ENCODE peak calls at places on chromosomes 1 and 21, in six cellular contexts. D, W, U, Z, A and J are unnamed samples.

GRCh38 chr1:147840909-147841308 is 61.7 kb upstream of the GJA8 start:
- DNase-seq in D (no peak), W (no peak), U (no peak), Z (peak), A (no peak), J (peak)

GRCh38 chr21:46055863-46056281 is 42.0 kb upstream of the COL6A2 start:
- DNase-seq in D (peak), W (no peak), U (no peak), Z (peak), A (no peak), J (no peak)

GRCh38 chr1:24199291-24199900 is 12.3 kb upstream of the IFNLR1 start:
- DNase-seq in D (peak), W (peak), U (no peak), Z (peak), A (peak), J (peak)

GRCh38 chr1:204673909-204674701 is 11.4 kb downstream of the LRRN2 start:
- DNase-seq in D (no peak), W (no peak), U (no peak), Z (no peak), A (no peak), J (no peak)

GRCh38 chr1:55284856-55285255 is 69.7 kb upstream of the USP24 start:
- DNase-seq in D (peak), W (peak), U (no peak), Z (peak), A (no peak), J (peak)

GRCh38 chr1:232529747-232530146 is 100.2 kb downstream of the SIPA1L2 start:
- DNase-seq in D (no peak), W (no peak), U (no peak), Z (peak), A (no peak), J (no peak)

GRCh38 chr1:13732971-13733667 is 33.1 kb downstream of the PRDM2 start:
- DNase-seq in D (no peak), W (no peak), U (no peak), Z (no peak), A (no peak), J (no peak)

GRCh38 chr1:90187186-90187585 is 192.3 kb downstream of the ZNF326 start:
- DNase-seq in D (no peak), W (no peak), U (no peak), Z (no peak), A (no peak), J (no peak)

GRCh38 chr1:180177931-180178330 is 23.3 kb downstream of the QSOX1 start:
- DNase-seq in D (no peak), W (no peak), U (no peak), Z (no peak), A (no peak), J (no peak)

GRCh38 chr1:51316113-51316763 is 14.1 kb downstream of the TTC39A start:
- DNase-seq in D (no peak), W (no peak), U (no peak), Z (no peak), A (no peak), J (no peak)

GRCh38 chr21:46371204-46372013 is 47.5 kb downstream of the PCNT start:
- DNase-seq in D (no peak), W (no peak), U (peak), Z (no peak), A (no peak), J (no peak)

GRCh38 chr1:84721152-84721551 is 30.9 kb upstream of the SSX2IP start:
- DNase-seq in D (no peak), W (no peak), U (no peak), Z (peak), A (no peak), J (peak)

GRCh38 chr1:178683304-178683703 is 41.7 kb upstream of the RALGPS2 start:
- DNase-seq in D (no peak), W (no peak), U (no peak), Z (no peak), A (no peak), J (no peak)

GRCh38 chr1:147919881-147920280 is 8.3 kb upstream of the GPR89B start:
- DNase-seq in D (no peak), W (no peak), U (no peak), Z (peak), A (no peak), J (no peak)

GRCh38 chr1:30087465-30087864 is 635.9 kb downstream of the MATN1 start:
- DNase-seq in D (no peak), W (no peak), U (no peak), Z (no peak), A (no peak), J (no peak)

GRCh38 chr1:160357286-160358002 is 9.4 kb upstream of the NHLH1 start:
- DNase-seq in D (no peak), W (no peak), U (no peak), Z (no peak), A (no peak), J (peak)

GRCh38 chr1:169890761-169891538 is 2.7 kb downstream of the SCYL3 start:
- DNase-seq in D (no peak), W (no peak), U (no peak), Z (no peak), A (no peak), J (no peak)

GRCh38 chr1:230964896-230965295 is 13.8 kb downstream of the TTC13 start:
- DNase-seq in D (no peak), W (no peak), U (no peak), Z (no peak), A (no peak), J (no peak)

GRCh38 chr1:235758931-235759330 is 107.8 kb downstream of the LYST start:
- DNase-seq in D (no peak), W (peak), U (no peak), Z (no peak), A (no peak), J (no peak)

GRCh38 chr1:8903908-8904650 is 25.6 kb upstream of the ENO1 start:
- DNase-seq in D (peak), W (peak), U (no peak), Z (peak), A (no peak), J (peak)

DNA sequence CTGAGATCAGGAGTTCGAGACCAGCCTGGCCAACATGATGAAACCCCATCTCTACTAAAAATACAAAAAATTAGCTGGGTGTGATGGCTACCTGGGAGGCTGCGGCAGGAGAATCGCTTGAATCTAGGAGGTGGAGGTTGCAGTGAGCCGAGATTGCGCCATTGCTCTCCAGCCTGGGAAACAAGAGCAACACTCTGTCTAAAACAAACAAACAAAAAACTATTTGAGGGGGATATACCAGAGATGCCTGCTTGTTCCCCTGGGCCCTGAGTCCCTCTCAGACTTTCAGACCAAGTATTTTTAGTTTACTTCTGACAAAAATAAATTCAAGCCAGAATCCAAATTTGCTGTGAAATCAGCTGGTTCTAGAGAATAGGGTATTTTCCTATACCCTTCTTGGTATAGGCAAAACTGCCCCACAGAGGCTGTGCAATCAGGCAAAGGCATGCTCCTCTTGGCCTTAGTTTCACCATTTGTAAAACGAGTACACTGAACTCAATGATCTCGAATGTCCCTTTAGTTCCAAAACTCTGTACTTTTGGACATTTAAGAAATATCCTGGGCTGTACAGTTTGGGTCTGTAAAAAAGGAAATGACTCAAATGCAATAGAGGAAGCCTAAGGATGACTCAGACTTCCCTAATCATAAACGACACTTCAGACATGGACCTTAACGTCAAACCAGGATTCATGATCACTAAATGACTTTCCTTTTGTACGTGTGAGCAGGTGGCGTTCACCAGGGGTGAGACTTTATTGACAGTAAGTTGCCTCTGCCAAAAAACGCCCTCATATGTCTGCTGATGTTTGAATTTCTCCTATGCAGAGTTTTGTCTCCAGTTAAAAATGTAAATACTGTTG is 16.1 kb downstream of the ENSA start:
- DNase-seq in D (no peak), W (peak), U (peak), Z (peak), A (no peak), J (peak)
- H3K4me3 ChIP-seq in D (no peak), W (no peak), U (no peak), Z (peak), A (peak), J (peak)

DNA sequence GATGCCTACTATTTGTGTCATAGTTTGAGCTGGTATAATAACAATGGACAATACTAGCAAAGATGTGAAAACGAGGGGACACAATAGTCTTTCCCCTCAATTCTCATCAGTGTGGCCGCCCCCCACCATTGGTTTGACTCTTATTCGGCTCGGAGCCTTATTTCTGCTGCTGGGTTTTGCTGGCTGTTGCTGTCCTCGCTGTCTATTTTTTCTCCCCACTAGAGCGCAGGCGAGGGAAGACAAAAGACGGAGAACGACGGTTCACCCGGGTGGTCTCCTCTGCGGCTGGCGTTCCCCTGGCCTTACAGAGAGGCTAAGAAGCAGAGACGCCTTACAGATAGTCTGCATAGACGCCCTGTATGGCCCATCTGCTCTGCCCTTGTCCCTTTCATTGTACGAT is 19.4 kb downstream of the CLIC6 start:
- DNase-seq in D (no peak), W (no peak), U (no peak), Z (no peak), A (no peak), J (no peak)
- TF ChIP-seq CTCF in D (no peak), W (no peak), U (peak), Z (no peak), A (no peak), J (peak)

GRCh38 chr1:202158810-202159533 is 1.4 kb downstream of the PTPN7 start:
- DNase-seq in D (no peak), W (no peak), U (peak), Z (no peak), A (no peak), J (no peak)
- H3K4me3 ChIP-seq in D (no peak), W (peak), U (peak), Z (no peak), A (no peak), J (no peak)

DNA sequence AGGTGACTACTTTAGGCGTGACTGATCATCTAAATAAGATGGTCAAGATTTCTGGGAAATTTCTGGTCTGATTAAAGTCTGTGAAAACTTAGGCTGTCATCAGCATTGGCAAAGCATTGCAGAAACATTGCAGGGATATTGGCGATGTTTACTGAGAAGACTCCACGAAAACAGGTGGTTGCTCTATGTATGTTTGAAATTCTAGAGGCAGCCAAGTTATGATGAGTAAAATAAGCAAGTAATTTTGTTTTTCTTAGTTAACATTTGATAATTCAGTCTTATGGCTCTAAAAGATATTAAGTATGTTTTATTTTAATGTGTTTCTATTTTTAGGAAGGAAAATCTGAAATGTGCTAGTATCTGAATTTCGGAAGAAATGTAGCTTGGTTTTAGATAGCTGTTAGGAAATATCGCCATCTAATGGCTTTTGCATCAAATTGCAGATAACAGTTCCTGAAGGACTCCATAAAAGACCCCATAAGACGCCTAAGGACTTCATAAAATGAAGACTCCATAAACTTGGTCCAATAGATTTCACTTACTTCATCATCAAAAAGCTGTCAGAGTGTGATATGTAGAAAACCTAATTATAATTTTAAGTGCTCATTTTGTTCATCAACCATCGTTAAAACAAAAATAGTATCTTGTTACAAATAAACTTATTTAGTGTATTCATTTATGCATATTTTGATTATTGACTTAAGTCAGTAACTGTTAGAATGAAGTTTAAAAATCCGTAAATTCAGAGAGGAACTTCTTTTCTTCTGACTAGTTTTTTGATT is 344.6 kb downstream of the RYR2 start:
- DNase-seq in D (no peak), W (no peak), U (no peak), Z (peak), A (no peak), J (peak)
- TF ChIP-seq CTCF in D (peak), W (peak), U (peak), Z (peak), A (peak), J (peak)

DNA sequence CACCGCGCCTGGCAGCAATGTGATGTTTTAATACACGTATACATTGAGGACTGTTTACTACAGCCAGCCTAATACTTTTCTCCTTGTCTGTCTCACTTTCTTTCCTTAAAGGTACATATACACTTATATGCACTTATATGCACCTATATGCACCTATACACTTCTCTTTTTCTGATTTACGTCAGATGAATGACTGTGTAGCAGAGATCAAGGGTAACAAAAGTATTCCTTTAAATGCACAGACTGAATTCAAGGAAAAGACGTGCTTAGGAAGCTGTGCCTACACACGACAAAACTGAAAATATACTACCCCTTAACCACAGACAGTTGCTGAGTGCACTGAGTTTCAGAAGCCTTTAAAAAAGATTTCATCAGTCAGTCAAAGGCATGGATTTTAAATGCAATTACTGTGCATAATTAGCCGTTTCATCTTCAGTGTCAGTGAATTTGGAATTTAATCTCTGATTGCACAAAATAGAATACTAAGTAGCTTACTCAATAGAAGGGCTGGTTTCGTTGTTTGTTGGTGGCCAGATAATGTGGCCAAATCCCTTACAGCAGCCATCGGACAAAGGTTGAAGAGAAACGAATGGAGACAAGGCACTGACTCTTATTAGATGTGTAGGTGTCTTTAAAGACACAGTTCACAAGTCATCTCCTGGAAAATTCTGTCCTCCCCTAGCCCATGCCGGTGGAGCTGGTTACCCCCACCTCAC is 38.3 kb upstream of the TARBP1 start:
- DNase-seq in D (peak), W (no peak), U (no peak), Z (no peak), A (no peak), J (no peak)
- H3K4me3 ChIP-seq in D (no peak), W (no peak), U (no peak), Z (no peak), A (no peak), J (no peak)